ENCODE peak calls at places on chromosomes 13 and 19, in five cellular contexts. F, C, Z, E and N are unnamed samples.

GRCh38 chr13:46160474-46161066 is 21.4 kb downstream of the LCP1 start:
- DNase-seq in F (peak), C (peak), Z (no peak), E (peak), N (peak)

GRCh38 chr13:113537909-113538688 is 46.5 kb upstream of the TFDP1 start:
- DNase-seq in F (no peak), C (no peak), Z (no peak), E (no peak), N (no peak)

GRCh38 chr19:41225238-41226052 is 6.4 kb downstream of the AXL start:
- DNase-seq in F (peak), C (peak), Z (peak), E (peak), N (peak)

GRCh38 chr13:36891752-36892151 is 28.3 kb downstream of the SMAD9 start:
- DNase-seq in F (no peak), C (peak), Z (no peak), E (peak), N (no peak)

GRCh38 chr19:56155124-56155687 is 14.1 kb downstream of the ZNF444 start:
- DNase-seq in F (peak), C (no peak), Z (no peak), E (no peak), N (peak)

GRCh38 chr19:42285546-42285945 is 16.4 kb upstream of the PRR19 start:
- DNase-seq in F (no peak), C (no peak), Z (peak), E (no peak), N (no peak)

GRCh38 chr19:48239582-48240141 is 16.1 kb downstream of the CARD8 start:
- DNase-seq in F (no peak), C (peak), Z (no peak), E (no peak), N (peak)

GRCh38 chr19:46787331-46788100 is 878 bp downstream of the SLC1A5 start:
- DNase-seq in F (peak), C (peak), Z (peak), E (peak), N (peak)

GRCh38 chr13:78608705-78609463 is 5.5 kb upstream of the POU4F1 start:
- DNase-seq in F (peak), C (no peak), Z (no peak), E (no peak), N (no peak)

GRCh38 chr19:39524495-39524894 is 8.2 kb downstream of the EID2B start:
- DNase-seq in F (no peak), C (no peak), Z (no peak), E (no peak), N (no peak)

GRCh38 chr13:42078113-42078769 is 29.8 kb downstream of the DGKH start:
- DNase-seq in F (peak), C (no peak), Z (no peak), E (no peak), N (no peak)

GRCh38 chr13:35630551-35631275 is 154.2 kb upstream of the MAB21L1 start:
- DNase-seq in F (peak), C (peak), Z (no peak), E (peak), N (peak)

GRCh38 chr13:64992314-64992713 is 2237.8 kb downstream of the PCDH9 start:
- DNase-seq in F (no peak), C (no peak), Z (no peak), E (no peak), N (peak)

GRCh38 chr19:47074621-47075020 is 26.2 kb upstream of the TMEM160 start:
- DNase-seq in F (no peak), C (no peak), Z (no peak), E (no peak), N (no peak)

GRCh38 chr13:113364371-113364932 is 522 bp upstream of the GRTP1 start:
- DNase-seq in F (no peak), C (no peak), Z (peak), E (no peak), N (no peak)

GRCh38 chr13:107736149-107736548 is 479.2 kb downstream of the LIG4 start:
- DNase-seq in F (no peak), C (no peak), Z (no peak), E (no peak), N (no peak)

GRCh38 chr19:31892060-31892459 is 453.4 kb upstream of the ZNF507 start:
- DNase-seq in F (no peak), C (no peak), Z (no peak), E (no peak), N (no peak)

GRCh38 chr13:72379581-72379980 is 347.8 kb downstream of the MZT1 start:
- DNase-seq in F (no peak), C (peak), Z (no peak), E (no peak), N (peak)

GRCh38 chr13:79870123-79870522 is 389.2 kb downstream of the NDFIP2 start:
- DNase-seq in F (no peak), C (peak), Z (no peak), E (peak), N (no peak)

GRCh38 chr13:109198585-109198984 is 569.2 kb downstream of the MYO16 start:
- DNase-seq in F (no peak), C (peak), Z (no peak), E (peak), N (peak)

GRCh38 chr19:47438793-47439220 is 19.5 kb upstream of the MEIS3 start:
- DNase-seq in F (no peak), C (no peak), Z (no peak), E (no peak), N (no peak)

GRCh38 chr13:40798380-40798779 is 9.0 kb downstream of the SLC25A15 start:
- DNase-seq in F (no peak), C (no peak), Z (no peak), E (no peak), N (no peak)

GRCh38 chr19:24140591-24140990 is 53.6 kb downstream of the ZNF254 start:
- DNase-seq in F (no peak), C (no peak), Z (no peak), E (no peak), N (no peak)

GRCh38 chr13:107043016-107043957 is 475.4 kb upstream of the ARGLU1 start:
- DNase-seq in F (no peak), C (no peak), Z (no peak), E (no peak), N (no peak)

GRCh38 chr13:101488734-101489133 is 36.3 kb downstream of the ITGBL1 start:
- DNase-seq in F (no peak), C (no peak), Z (no peak), E (no peak), N (no peak)

GRCh38 chr19:38223119-38223523 is 901 bp downstream of the DPF1 start:
- DNase-seq in F (no peak), C (no peak), Z (no peak), E (no peak), N (no peak)

GRCh38 chr13:82713681-82714405 is 1168.4 kb downstream of the SLITRK1 start:
- DNase-seq in F (no peak), C (peak), Z (no peak), E (peak), N (peak)

GRCh38 chr13:57629821-57630235 is 1.7 kb upstream of the PCDH17 start:
- DNase-seq in F (peak), C (peak), Z (peak), E (peak), N (peak)

GRCh38 chr13:49023441-49023840 is 47.7 kb downstream of the FNDC3A start:
- DNase-seq in F (no peak), C (peak), Z (no peak), E (peak), N (peak)

GRCh38 chr13:62779146-62779545 is 1363.5 kb upstream of the PCDH20 start:
- DNase-seq in F (no peak), C (no peak), Z (no peak), E (no peak), N (no peak)

GRCh38 chr13:95643471-95643813 is 1.1 kb downstream of the DZIP1 start:
- DNase-seq in F (peak), C (peak), Z (peak), E (peak), N (peak)

DNA sequence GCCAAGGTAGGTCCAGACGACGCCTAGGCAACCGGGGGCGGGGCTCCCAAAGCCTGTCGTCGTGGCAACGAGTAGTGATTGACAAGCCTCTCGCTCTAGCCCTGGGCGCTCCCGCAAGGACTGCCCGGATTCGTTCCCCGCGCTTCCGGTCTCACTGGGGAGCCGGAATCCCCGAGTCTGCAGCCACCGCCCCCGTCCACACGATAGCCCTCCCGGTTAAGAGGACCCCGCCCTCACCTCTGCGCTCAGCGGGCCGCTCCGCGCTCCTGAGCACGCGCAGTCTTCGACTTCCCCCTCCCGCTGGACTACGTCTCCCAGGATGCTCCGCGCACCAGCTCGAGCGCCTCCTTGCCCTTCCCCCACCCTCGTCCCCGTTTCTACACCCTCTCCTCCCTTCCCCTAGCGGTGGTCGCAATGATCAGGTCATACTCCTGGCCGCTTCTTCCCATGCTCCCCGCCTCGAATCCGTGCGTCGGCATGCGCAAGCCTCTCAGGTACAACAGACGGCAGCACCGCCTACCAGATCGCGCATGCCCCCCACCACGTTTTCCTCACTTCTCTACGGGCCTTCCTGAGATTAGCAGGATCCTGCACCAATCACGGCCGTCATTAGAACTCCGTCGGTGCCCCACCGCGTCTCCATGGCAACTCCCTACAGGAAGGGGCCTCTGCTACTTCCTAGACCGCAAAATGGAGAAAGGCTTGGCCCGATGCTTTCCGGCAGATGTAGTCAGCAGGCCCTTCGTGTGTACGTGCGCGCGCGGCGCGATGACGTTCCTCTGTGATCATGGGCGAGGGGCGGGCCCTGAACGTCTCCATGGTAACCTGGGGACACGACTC is at the start of gene MZF1:
- DNase-seq in F (peak), C (peak), Z (peak), E (peak), N (peak)
- TF ChIP-seq CTCF in F (no peak), C (peak), Z (peak), E (no peak), N (peak)

DNA sequence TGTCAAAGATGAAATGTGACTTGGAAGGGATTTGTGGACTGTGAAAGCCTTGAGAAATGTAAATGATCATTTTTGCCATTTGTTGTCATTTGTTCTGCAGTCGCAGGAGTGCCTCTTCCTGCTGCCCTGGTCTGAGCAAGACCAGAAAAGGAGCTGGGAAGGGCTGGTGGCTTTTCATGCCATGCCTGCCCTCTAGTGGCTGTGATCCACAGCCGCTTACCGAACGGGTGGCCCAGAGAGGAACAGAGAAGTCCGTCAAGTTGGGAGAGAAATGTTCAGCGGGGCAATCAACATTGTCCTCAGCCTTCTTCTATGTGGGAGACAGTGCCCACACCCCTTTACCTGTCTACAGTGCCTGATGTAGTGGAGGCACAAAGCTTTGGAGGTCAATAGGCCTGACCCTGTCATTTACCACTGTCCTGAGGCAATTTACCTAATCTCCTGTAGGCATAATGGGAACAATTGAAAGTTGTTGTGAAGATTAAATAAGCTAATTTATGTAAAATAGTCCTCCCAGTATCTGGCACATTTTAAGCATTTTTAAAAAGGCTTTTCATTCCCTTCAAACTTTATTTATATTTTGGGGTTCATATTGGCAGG is 224.5 kb downstream of the B3GLCT start:
- DNase-seq in F (peak), C (peak), Z (peak), E (peak), N (peak)
- TF ChIP-seq CTCF in F (peak), C (peak), Z (peak), E (peak), N (peak)

DNA sequence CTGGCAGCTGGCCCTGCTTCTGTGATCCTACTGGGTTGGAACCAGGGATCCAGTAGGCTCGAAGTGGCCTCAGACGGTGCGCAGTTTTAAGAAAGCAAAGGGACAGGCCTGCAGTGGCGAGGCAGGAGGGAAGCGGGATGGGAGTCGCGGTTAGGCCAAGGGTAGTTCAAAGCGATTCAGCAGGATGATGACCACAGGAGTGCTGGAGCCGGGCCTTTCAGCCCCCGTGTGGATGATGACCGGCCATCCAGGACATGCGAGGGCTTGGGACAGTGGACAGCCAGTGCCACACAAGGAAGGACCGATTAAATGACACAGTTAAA is 853 bp downstream of the RNASEH2B start:
- DNase-seq in F (peak), C (peak), Z (peak), E (peak), N (peak)
- TF ChIP-seq CTCF in F (peak), C (peak), Z (no peak), E (no peak), N (no peak)

GRCh38 chr13:23871616-23872220 is 17.5 kb downstream of the MIPEP start:
- DNase-seq in F (peak), C (peak), Z (no peak), E (peak), N (peak)
- TF ChIP-seq CTCF in F (peak), C (peak), Z (peak), E (peak), N (peak)

GRCh38 chr13:28719227-28719562 is 425 bp upstream of the SLC46A3 start:
- DNase-seq in F (no peak), C (no peak), Z (no peak), E (no peak), N (no peak)

GRCh38 chr13:28718538-28719226 is at the start of gene SLC46A3:
- DNase-seq in F (peak), C (peak), Z (peak), E (peak), N (peak)

GRCh38 chr13:28719656-28720055 is 886 bp upstream of the SLC46A3 start:
- DNase-seq in F (no peak), C (peak), Z (no peak), E (peak), N (peak)

GRCh38 chr13:28717170-28717569 is 1.6 kb downstream of the SLC46A3 start:
- DNase-seq in F (no peak), C (no peak), Z (no peak), E (no peak), N (no peak)

GRCh38 chr13:28718186-28718537 is 608 bp downstream of the SLC46A3 start:
- DNase-seq in F (no peak), C (peak), Z (no peak), E (peak), N (peak)
- TF ChIP-seq CTCF in F (no peak), C (no peak), Z (no peak), E (no peak), N (no peak)

GRCh38 chr19:7578127-7578526 is 17.5 kb upstream of the CAMSAP3 start:
- DNase-seq in F (no peak), C (no peak), Z (no peak), E (no peak), N (no peak)

GRCh38 chr19:7582446-7582845 is 13.2 kb upstream of the CAMSAP3 start:
- DNase-seq in F (no peak), C (no peak), Z (no peak), E (no peak), N (no peak)

GRCh38 chr19:7575426-7576040 is 20.1 kb upstream of the CAMSAP3 start:
- DNase-seq in F (no peak), C (peak), Z (no peak), E (no peak), N (peak)

GRCh38 chr19:7579182-7579581 is 16.5 kb upstream of the CAMSAP3 start:
- DNase-seq in F (no peak), C (no peak), Z (no peak), E (no peak), N (no peak)
- TF ChIP-seq CTCF in F (no peak), C (no peak), Z (no peak), E (no peak), N (no peak)

GRCh38 chr19:51712461-51713081 is 11.2 kb downstream of the HAS1 start:
- DNase-seq in F (no peak), C (peak), Z (no peak), E (peak), N (peak)
- TF ChIP-seq CTCF in F (peak), C (peak), Z (no peak), E (peak), N (peak)

DNA sequence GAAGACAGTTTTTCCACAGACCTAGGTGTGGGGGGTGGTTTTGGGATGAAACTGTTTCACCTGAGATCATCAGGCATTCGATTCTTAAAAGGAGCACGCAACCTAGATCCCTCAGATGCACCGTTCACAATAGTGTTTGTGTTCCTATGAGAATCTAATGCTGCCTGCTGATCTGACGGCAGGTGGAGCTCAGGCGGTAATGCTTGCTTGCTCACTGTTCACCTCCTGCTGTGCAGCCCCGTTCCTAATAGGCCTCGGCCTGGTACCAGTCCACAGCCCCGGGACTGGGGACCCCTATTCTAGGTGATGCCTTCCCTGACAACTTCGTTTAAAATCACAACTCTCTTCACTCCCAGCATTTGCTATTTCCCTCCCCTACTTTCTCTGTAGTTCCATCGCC is 149.6 kb downstream of the IER2 start:
- DNase-seq in F (no peak), C (no peak), Z (no peak), E (no peak), N (no peak)
- TF ChIP-seq CTCF in F (no peak), C (no peak), Z (no peak), E (no peak), N (peak)

GRCh38 chr13:23510979-23511735 is 59.1 kb upstream of the TNFRSF19 start:
- DNase-seq in F (no peak), C (peak), Z (no peak), E (peak), N (peak)
- TF ChIP-seq CTCF in F (peak), C (peak), Z (no peak), E (peak), N (peak)

GRCh38 chr13:30835442-30835841 is 70.6 kb upstream of the MEDAG start:
- DNase-seq in F (no peak), C (peak), Z (no peak), E (no peak), N (peak)

GRCh38 chr13:30832377-30832776 is 73.7 kb upstream of the MEDAG start:
- DNase-seq in F (no peak), C (no peak), Z (no peak), E (no peak), N (no peak)

GRCh38 chr13:30831515-30831914 is 74.6 kb upstream of the MEDAG start:
- DNase-seq in F (no peak), C (no peak), Z (no peak), E (no peak), N (no peak)

GRCh38 chr13:30830638-30830965 is 75.5 kb upstream of the MEDAG start:
- DNase-seq in F (no peak), C (peak), Z (no peak), E (no peak), N (no peak)

DNA sequence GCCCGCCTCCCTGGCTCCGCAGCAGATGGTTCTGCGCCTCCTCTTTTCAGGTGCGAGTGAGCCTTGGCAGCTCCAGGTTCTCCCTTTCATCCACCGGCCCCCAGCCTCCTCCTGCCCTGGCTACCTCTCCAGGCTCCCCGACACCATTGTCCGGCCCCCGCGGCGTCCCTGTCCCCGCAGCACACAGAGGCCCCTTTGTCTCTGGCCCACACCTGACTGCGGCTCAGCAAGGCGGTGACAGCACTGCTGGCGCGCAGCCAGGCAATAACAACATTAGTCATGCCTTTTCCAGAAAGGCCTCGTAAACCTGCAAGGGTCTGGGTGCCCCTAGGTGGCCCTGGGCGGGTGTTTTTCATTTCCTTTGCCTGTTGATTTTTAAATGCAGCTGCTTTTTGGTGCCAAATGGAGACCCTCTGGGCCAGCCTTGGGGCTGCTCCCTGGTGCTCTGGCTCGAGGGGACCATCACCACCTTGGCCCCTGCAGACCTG is 73.2 kb upstream of the MEDAG start:
- DNase-seq in F (peak), C (peak), Z (peak), E (peak), N (peak)
- TF ChIP-seq CTCF in F (no peak), C (no peak), Z (no peak), E (no peak), N (no peak)